ENCODE peak calls at places on chromosome 4, in nine cellular contexts. E is ascending aorta; P is ovary; S is aorta; I is Panc1; N is tibial artery; W is brain microvascular endothelial cell; X is CD8-positive, alpha-beta T cell; D is lower lobe of right lung. Q is an unnamed sample.
A peak's percentile ranks its signal among the peaks of the same experiment; 100 is the strongest.

GRCh38 chr4:148173397-148174017 is 268.7 kb downstream of the NR3C2 start:
- DNase-seq in E (no peak), P (no peak), S (no peak), I (no peak), N (no peak), W (peak; percentile 7), X (no peak), D (no peak), Q (no peak)

GRCh38 chr4:87031946-87032345 is 97.1 kb downstream of the AFF1 start:
- DNase-seq in E (no peak), P (no peak), S (no peak), I (no peak), N (no peak), W (no peak), X (no peak), D (no peak), Q (peak; percentile 64)

GRCh38 chr4:183747380-183747779 is 88.3 kb downstream of the TRAPPC11 start:
- DNase-seq in E (no peak), P (no peak), S (no peak), I (no peak), N (no peak), W (no peak), X (no peak), D (no peak), Q (no peak)

GRCh38 chr4:36399762-36400353 is 118.4 kb downstream of the DTHD1 start:
- DNase-seq in E (no peak), P (no peak), S (no peak), I (peak; percentile 15), N (no peak), W (no peak), X (peak; percentile 22), D (no peak), Q (no peak)

GRCh38 chr4:23614284-23614892 is 275.5 kb downstream of the PPARGC1A start:
- DNase-seq in E (no peak), P (no peak), S (no peak), I (no peak), N (no peak), W (no peak), X (no peak), D (no peak), Q (peak; percentile 33)

GRCh38 chr4:41719417-41719816 is 29.1 kb downstream of the PHOX2B start:
- DNase-seq in E (no peak), P (no peak), S (no peak), I (no peak), N (no peak), W (no peak), X (no peak), D (no peak), Q (no peak)

GRCh38 chr4:133156096-133156495 is 7.0 kb downstream of the PCDH10 start:
- DNase-seq in E (peak; percentile 50), P (no peak), S (no peak), I (no peak), N (no peak), W (no peak), X (no peak), D (no peak), Q (no peak)

GRCh38 chr4:139977838-139978604 is 176.0 kb downstream of the MAML3 start:
- DNase-seq in E (no peak), P (no peak), S (no peak), I (no peak), N (no peak), W (no peak), X (no peak), D (no peak), Q (no peak)

DNA sequence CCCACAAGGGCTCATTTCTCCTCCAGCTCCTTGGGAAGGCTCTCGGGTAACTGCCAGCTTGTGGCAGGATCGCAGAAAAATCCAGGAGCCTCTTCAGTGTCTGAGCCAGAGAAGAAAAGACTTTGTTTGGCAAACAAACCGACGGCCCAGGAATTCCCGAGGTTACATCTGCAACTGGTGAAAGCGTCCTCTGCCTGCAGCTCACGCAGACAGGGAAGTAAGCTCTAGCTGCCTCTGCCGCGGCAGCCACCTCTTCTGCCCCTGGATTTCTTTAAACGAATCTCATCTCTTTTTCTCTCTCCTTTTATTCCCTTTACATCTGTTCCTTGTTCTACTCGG is 289 bp downstream of the DCHS2 start:
- DNase-seq in E (no peak), P (peak; percentile 38), S (no peak), I (no peak), N (no peak), W (no peak), X (no peak), D (no peak), Q (peak; percentile 5)
- H3K27me3 ChIP-seq in E (peaks cover 13% of the 10 kb centered on the region), P (no peaks in the 10 kb centered on the region), S (no peaks in the 10 kb centered on the region), I (peaks cover 3% of the 10 kb centered on the region), N (no peaks in the 10 kb centered on the region), W (peaks cover 37% of the 10 kb centered on the region), X (peaks cover 6% of the 10 kb centered on the region), D (peaks cover 64% of the 10 kb centered on the region), Q (no peaks in the 10 kb centered on the region)

GRCh38 chr4:84491420-84491819 is 7.7 kb downstream of the NKX6-1 start:
- DNase-seq in E (no peak), P (no peak), S (no peak), I (no peak), N (no peak), W (no peak), X (no peak), D (no peak), Q (no peak)

GRCh38 chr4:84492290-84492689 is 6.8 kb downstream of the NKX6-1 start:
- DNase-seq in E (no peak), P (no peak), S (no peak), I (no peak), N (no peak), W (no peak), X (no peak), D (no peak), Q (no peak)

GRCh38 chr4:84492737-84493091 is 6.4 kb downstream of the NKX6-1 start:
- DNase-seq in E (no peak), P (no peak), S (no peak), I (no peak), N (no peak), W (no peak), X (no peak), D (no peak), Q (no peak)

GRCh38 chr4:84494518-84494917 is 4.6 kb downstream of the NKX6-1 start:
- DNase-seq in E (no peak), P (no peak), S (no peak), I (no peak), N (no peak), W (no peak), X (no peak), D (no peak), Q (no peak)

DNA sequence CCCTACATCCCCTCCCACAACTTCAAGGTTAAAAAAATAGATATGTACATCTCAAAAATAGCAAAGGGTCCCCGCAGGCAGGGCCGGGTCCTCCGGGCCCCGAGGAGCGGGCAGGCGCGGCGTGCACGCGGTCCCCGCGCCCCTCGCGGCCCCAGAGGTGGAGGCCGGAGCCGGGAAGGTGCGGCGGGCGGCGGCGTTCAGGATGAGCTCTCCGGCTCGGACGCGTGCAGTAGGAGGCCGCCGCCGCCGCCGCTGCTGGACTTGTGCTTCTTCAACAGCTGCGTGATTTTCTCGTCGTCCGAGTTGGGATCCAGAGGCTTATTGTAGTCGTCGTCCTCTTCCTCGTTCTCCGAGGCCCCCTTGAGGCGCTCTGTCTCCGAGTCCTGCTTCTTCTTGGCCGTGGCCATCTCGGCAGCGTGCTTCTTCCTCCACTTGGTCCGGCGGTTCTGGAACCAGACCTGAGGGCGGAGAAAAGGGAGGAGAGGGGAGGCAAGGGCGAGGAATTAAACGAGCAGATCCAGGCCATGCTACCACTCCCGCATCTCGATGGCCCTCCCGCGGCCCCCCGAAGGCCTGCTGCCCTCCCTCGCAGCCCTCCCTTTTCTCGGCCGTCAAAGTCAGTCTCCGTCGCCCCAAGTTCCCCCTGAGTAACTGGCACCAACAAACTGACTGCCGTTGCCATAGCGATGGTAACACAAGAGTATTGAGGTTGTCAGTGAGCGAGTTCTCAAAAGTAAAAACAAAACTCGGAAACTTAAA is 5.8 kb downstream of the NKX6-1 start:
- DNase-seq in E (no peak), P (no peak), S (peak; percentile 76), I (no peak), N (no peak), W (no peak), X (no peak), D (no peak), Q (no peak)
- H3K27me3 ChIP-seq in E (peaks cover 12% of the 10 kb centered on the region), P (no peaks in the 10 kb centered on the region), S (peaks cover 3% of the 10 kb centered on the region), I (peaks cover 10% of the 10 kb centered on the region), N (peaks cover 13% of the 10 kb centered on the region), W (no peaks in the 10 kb centered on the region), X (peaks cover 57% of the 10 kb centered on the region), D (peaks cover 95% of the 10 kb centered on the region), Q (no peaks in the 10 kb centered on the region)

GRCh38 chr4:146638801-146639351 is at the start of gene POU4F2:
- DNase-seq in E (no peak), P (no peak), S (no peak), I (no peak), N (no peak), W (no peak), X (no peak), D (no peak), Q (peak; percentile 32)

GRCh38 chr4:146640021-146640425 is 1.3 kb downstream of the POU4F2 start:
- DNase-seq in E (no peak), P (no peak), S (no peak), I (no peak), N (no peak), W (no peak), X (no peak), D (no peak), Q (no peak)

GRCh38 chr4:146639414-146639814 is 721 bp downstream of the POU4F2 start:
- DNase-seq in E (no peak), P (no peak), S (no peak), I (no peak), N (no peak), W (no peak), X (no peak), D (no peak), Q (no peak)

GRCh38 chr4:146640459-146641061 is 1.9 kb downstream of the POU4F2 start:
- DNase-seq in E (no peak), P (no peak), S (no peak), I (no peak), N (no peak), W (no peak), X (no peak), D (no peak), Q (no peak)

DNA sequence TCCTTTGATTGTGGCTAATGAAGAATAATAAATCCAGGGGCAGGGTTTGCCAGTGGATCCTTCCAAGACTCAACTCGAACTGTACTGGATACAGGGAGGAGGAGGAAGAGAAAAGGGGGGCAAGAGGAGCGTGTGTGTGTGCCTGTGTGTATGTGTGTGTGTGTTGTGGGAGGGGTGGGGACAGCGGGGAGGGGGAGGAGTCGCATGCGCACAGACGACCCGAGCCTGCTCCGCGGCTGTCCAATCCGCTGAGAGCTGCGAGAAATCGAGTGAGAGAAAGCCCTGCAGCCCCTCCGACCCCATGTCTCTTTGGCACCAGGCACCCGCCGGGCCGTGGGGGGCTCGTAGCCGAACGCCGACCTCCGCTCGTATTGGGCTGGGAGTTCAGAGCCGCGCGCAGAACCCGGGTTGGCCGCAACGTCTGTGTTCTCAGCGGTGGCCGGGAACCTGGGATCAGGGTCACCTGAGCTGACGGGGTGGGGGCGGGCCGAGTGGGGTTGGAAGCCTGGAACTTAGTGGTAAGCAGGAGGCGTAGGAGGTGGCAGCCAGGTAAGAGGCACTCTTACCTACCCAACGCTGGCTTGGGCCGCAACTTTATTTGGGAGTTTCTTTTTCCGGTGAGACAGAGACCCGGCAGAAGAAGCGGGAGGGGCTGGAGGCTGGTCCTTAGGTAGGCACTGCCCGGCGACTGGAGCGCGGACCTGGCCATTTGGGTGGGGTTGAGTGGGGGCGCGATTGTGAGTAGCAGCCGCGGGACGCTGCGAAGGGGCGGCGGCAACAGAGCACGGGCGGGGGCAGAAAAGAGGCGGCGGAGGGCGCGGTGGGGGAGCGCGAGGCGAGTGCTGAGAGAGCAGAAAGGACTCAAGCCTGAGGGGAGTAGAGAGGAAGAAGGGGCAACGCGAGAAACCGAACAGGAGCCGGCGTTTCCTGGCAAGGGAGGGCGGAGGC is 566 bp upstream of the POU4F2 start:
- DNase-seq in E (no peak), P (no peak), S (peak; percentile 70), I (no peak), N (no peak), W (no peak), X (no peak), D (peak; percentile 36), Q (peak; percentile 11)
- H3K27me3 ChIP-seq in E (peaks cover 5% of the 10 kb centered on the region), P (peaks cover 2% of the 10 kb centered on the region), S (peaks cover 2% of the 10 kb centered on the region), I (no peaks in the 10 kb centered on the region), N (peaks cover 4% of the 10 kb centered on the region), W (peaks cover 81% of the 10 kb centered on the region), X (peaks cover 35% of the 10 kb centered on the region), D (peaks cover 92% of the 10 kb centered on the region), Q (no peaks in the 10 kb centered on the region)

GRCh38 chr4:8891646-8892555 is 20.3 kb upstream of the HMX1 start:
- DNase-seq in E (no peak), P (no peak), S (no peak), I (no peak), N (no peak), W (no peak), X (no peak), D (no peak), Q (no peak)
- H3K27me3 ChIP-seq in E (peaks cover 13% of the 10 kb centered on the region), P (peaks cover 6% of the 10 kb centered on the region), S (peaks cover 2% of the 10 kb centered on the region), I (no peaks in the 10 kb centered on the region), N (no peaks in the 10 kb centered on the region), W (peaks cover 57% of the 10 kb centered on the region), X (no peaks in the 10 kb centered on the region), D (peaks cover 92% of the 10 kb centered on the region), Q (peaks cover 45% of the 10 kb centered on the region)

Q was measured in SJCRH30.